ENCODE peak calls at places on chromosomes 3 and 15, in nine cellular contexts. I, V, E, U, A, C, M, S and B are unnamed samples.

GRCh38 chr15:74613089-74613952 is 2.3 kb upstream of the CLK3 start:
- DNase-seq in V (no peak), U (no peak), C (no peak), I (no peak), M (peak), A (no peak), E (no peak), S (no peak), B (no peak)

GRCh38 chr3:880371-880770 is 212.5 kb upstream of the CNTN6 start:
- DNase-seq in I (no peak), E (no peak), A (no peak), V (no peak), U (no peak), S (no peak), C (no peak), M (no peak), B (no peak)

GRCh38 chr3:141926929-141927328 is 50.5 kb downstream of the ATP1B3 start:
- DNase-seq in U (no peak), A (no peak), I (no peak), M (no peak), C (no peak), S (no peak), E (no peak), V (no peak), B (no peak)

GRCh38 chr3:174162550-174162949 is 696.6 kb upstream of the NAALADL2 start:
- DNase-seq in A (no peak), I (peak), M (no peak), U (no peak), C (no peak), V (no peak), E (no peak), S (no peak), B (no peak)

GRCh38 chr15:100090411-100090810 is 251.4 kb downstream of the ADAMTS17 start:
- DNase-seq in C (no peak), U (no peak), S (no peak), E (no peak), I (no peak), A (no peak), M (no peak), V (no peak), B (no peak)

GRCh38 chr15:95259965-95260364 is 1028.6 kb downstream of the MCTP2 start:
- DNase-seq in A (no peak), E (no peak), U (peak), C (no peak), I (no peak), V (no peak), M (no peak), S (no peak), B (no peak)

GRCh38 chr3:12192655-12193484 is 34.2 kb upstream of the TIMP4 start:
- DNase-seq in U (no peak), C (no peak), V (no peak), I (no peak), E (no peak), S (no peak), M (no peak), A (no peak), B (no peak)

GRCh38 chr3:2853627-2854026 is 256.5 kb downstream of the IL5RA start:
- DNase-seq in E (no peak), M (no peak), A (no peak), U (no peak), C (no peak), V (no peak), S (no peak), I (no peak), B (no peak)

GRCh38 chr15:39125904-39126303 is 455.0 kb upstream of the THBS1 start:
- DNase-seq in V (peak), I (peak), S (no peak), A (peak), U (peak), M (no peak), C (no peak), E (no peak), B (peak)

GRCh38 chr15:69666921-69667811 is 214.5 kb downstream of the RPLP1 start:
- DNase-seq in M (peak), I (no peak), A (peak), E (no peak), C (peak), U (no peak), S (no peak), V (no peak), B (peak)

GRCh38 chr3:23567917-23568316 is 237.8 kb upstream of the UBE2E1 start:
- DNase-seq in I (peak), S (no peak), A (no peak), C (peak), E (no peak), U (peak), M (no peak), V (no peak), B (no peak)

GRCh38 chr15:99102332-99103235 is 2.3 kb upstream of the SYNM start:
- DNase-seq in S (peak), C (no peak), V (no peak), U (no peak), E (no peak), A (no peak), M (no peak), I (no peak), B (no peak)

GRCh38 chr15:69031013-69032001 is 16.8 kb downstream of the NOX5 start:
- DNase-seq in I (no peak), C (peak), A (peak), E (peak), U (no peak), V (peak), M (peak), S (no peak), B (peak)

GRCh38 chr3:186193534-186194450 is 84.9 kb upstream of the ETV5 start:
- DNase-seq in V (no peak), A (no peak), I (no peak), C (no peak), E (peak), S (no peak), U (no peak), M (no peak), B (peak)

DNA sequence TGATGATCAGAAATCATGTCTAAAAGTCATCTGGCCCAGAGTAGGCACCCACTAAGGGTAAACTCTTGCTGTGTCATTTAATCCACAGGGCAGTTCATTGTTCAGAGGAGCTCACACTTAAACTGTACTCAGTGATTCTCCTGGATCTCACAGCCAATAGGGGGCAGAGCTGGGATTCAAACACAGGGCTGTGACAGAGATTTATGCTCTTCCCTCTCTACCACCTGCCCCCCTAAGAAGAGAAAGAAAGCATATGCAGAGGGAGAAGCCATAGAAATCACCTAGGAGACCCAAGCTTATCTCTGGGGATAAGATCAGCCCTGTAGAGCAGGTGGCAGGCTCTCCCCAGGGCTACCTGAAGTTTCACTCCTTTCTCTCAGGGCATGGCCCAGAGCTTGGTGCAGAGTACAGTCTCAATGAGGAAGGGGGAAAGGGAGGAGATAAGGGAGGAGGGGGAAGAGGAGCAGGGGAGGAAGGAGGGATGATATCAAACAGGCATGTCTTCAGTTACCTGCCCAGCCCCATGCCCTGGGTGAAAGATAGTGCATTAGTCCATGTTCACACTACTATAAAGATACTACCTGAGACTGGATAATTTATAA is 51.8 kb upstream of the ADPGK start:
- DNase-seq in C (no peak), I (no peak), S (no peak), U (no peak), V (peak), E (no peak), A (peak), M (no peak), B (no peak)
- TF ChIP-seq CTCF in C (peak), I (peak), S (no peak), U (no peak), V (peak), E (no peak), A (peak), M (no peak), B (no peak)

GRCh38 chr3:97821810-97822775 is at the start of gene CRYBG3:
- DNase-seq in E (peak), C (peak), U (peak), S (peak), I (peak), A (peak), V (peak), M (peak), B (peak)
- TF ChIP-seq CTCF in E (peak), C (peak), U (peak), S (no peak), I (peak), A (no peak), V (peak), M (no peak), B (peak)

DNA sequence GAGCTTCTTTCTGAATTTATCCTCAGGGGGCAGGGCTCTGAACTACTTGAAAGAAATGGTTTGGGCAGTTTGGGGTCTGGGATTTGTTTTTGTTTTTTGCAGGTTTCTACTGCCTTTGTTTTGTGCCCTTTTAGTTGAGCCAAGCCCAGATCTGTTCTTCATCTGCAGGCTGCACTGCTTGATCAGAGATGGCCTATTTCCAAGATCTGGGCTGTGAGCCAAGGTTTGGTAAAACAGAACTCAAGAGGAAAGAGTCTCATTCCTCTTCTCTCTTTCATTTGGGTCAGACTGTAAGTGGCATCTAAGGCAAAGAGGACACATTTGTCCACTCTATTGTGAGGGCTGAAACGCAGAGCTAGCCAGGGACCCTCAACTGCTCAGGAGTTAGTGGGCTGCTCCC is 104.3 kb upstream of the UBE3A start:
- DNase-seq in V (peak), E (peak), A (no peak), I (peak), C (peak), U (no peak), M (no peak), S (peak), B (no peak)
- TF ChIP-seq CTCF in V (no peak), E (no peak), A (no peak), I (no peak), C (peak), U (no peak), M (no peak), S (no peak), B (no peak)

GRCh38 chr15:77819841-77820728 is 187.4 kb upstream of the LINGO1 start:
- DNase-seq in C (no peak), A (no peak), S (no peak), V (peak), M (no peak), I (no peak), U (peak), E (peak), B (no peak)
- TF ChIP-seq CTCF in C (peak), A (no peak), S (no peak), V (no peak), M (no peak), I (no peak), U (peak), E (no peak), B (no peak)

GRCh38 chr3:126485956-126486884 is 10.5 kb upstream of the ZXDC start:
- DNase-seq in A (no peak), C (peak), S (no peak), E (no peak), I (no peak), V (no peak), U (peak), M (no peak), B (no peak)

GRCh38 chr3:126488205-126488604 is 12.5 kb upstream of the ZXDC start:
- DNase-seq in S (no peak), A (no peak), I (no peak), U (no peak), C (no peak), E (no peak), M (no peak), V (peak), B (no peak)

GRCh38 chr3:126488886-126489569 is 13.3 kb upstream of the ZXDC start:
- DNase-seq in V (no peak), A (no peak), S (no peak), M (peak), U (no peak), C (no peak), I (no peak), E (no peak), B (no peak)

GRCh38 chr3:126485131-126485530 is 9.4 kb upstream of the ZXDC start:
- DNase-seq in V (no peak), S (no peak), A (no peak), I (no peak), M (no peak), U (no peak), C (no peak), E (no peak), B (no peak)

DNA sequence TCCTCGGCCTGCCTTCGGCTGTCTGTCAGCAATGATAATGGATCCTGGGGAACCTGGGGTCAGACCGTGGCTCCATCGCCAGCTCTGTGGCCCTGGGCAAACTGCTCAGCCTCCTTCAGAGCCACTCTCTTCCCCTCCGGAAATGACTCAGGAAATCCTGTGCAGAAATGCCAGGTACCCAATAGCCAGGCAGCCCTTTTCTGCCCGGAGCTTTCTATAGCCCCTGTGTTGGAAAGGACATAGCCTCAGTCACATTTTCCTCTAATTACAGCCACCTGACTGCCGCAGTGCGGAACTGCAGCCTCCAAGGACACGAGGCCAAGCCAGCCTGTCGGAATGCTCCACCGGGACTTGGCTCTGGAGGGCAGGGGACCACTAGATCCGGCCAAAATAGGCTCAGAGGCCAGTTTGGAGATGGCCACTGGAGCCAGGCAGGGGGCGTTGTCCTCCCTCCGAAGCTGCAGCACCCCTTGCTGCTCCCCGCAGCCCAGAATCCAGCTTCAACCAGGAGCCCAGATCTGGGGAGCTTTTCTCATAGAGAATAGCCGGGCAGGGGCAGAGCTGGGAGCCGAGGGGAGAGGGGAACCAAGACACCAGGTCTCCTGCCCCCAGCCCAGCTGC is 11.6 kb upstream of the ZXDC start:
- DNase-seq in U (peak), M (peak), C (peak), V (peak), S (no peak), E (no peak), A (no peak), I (no peak), B (no peak)
- TF ChIP-seq CTCF in U (no peak), M (no peak), C (peak), V (peak), S (no peak), E (no peak), A (no peak), I (no peak), B (no peak)

GRCh38 chr3:122931636-122932035 is 95.9 kb downstream of the SEMA5B start:
- DNase-seq in E (no peak), S (no peak), A (no peak), C (no peak), U (peak), I (no peak), M (no peak), V (no peak), B (no peak)
- TF ChIP-seq CTCF in E (no peak), S (no peak), A (no peak), C (no peak), U (no peak), I (no peak), M (no peak), V (no peak), B (no peak)

GRCh38 chr15:41661078-41661528 is 898 bp downstream of the MGA start:
- DNase-seq in E (no peak), V (no peak), M (no peak), A (no peak), U (peak), I (no peak), S (no peak), C (no peak), B (peak)
- TF ChIP-seq CTCF in E (no peak), V (no peak), M (no peak), A (no peak), U (no peak), I (no peak), S (no peak), C (no peak), B (no peak)